ENCODE peak calls at places on chromosomes 13 and 19, in seven cellular contexts. One of them, this sample, is unnamed.
A peak's percentile ranks its signal among the peaks of the same experiment; 100 is the strongest.

GRCh38 chr13:95137096-95137495 is 164.2 kb downstream of the ABCC4 start:
- DNase-seq in cardiac muscle cell: no peak
- DNase-seq in left ventricle myocardium inferior: no peak
- DNase-seq in gastrocnemius medialis: no peak
- DNase-seq in lower lobe of right lung: no peak
- DNase-seq in psoas muscle: no peak
- DNase-seq in OCI-LY7: no peak
- DNase-seq in this sample: no peak

GRCh38 chr13:85675508-85675907 is 123.7 kb downstream of the SLITRK6 start:
- DNase-seq in left ventricle myocardium inferior: no peak
- DNase-seq in cardiac muscle cell: no peak
- DNase-seq in psoas muscle: no peak
- DNase-seq in OCI-LY7: no peak
- DNase-seq in gastrocnemius medialis: no peak
- DNase-seq in lower lobe of right lung: no peak
- DNase-seq in this sample: no peak

GRCh38 chr13:27504541-27504940 is 54.2 kb upstream of the MTIF3 start:
- DNase-seq in left ventricle myocardium inferior: no peak
- DNase-seq in gastrocnemius medialis: no peak
- DNase-seq in psoas muscle: no peak
- DNase-seq in cardiac muscle cell: no peak
- DNase-seq in lower lobe of right lung: no peak
- DNase-seq in OCI-LY7: no peak
- DNase-seq in this sample: no peak

GRCh38 chr13:50129923-50130685 is 114.9 kb downstream of the KCNRG start:
- DNase-seq in left ventricle myocardium inferior: peak; percentile 37
- DNase-seq in gastrocnemius medialis: peak; percentile 27
- DNase-seq in lower lobe of right lung: peak; percentile 58
- DNase-seq in psoas muscle: peak; percentile 88
- DNase-seq in cardiac muscle cell: peak; percentile 61
- DNase-seq in OCI-LY7: peak; percentile 65
- DNase-seq in this sample: peak; percentile 64

GRCh38 chr13:109509154-109509905 is 277.1 kb downstream of the IRS2 start:
- DNase-seq in cardiac muscle cell: peak; percentile 55
- DNase-seq in lower lobe of right lung: no peak
- DNase-seq in left ventricle myocardium inferior: no peak
- DNase-seq in psoas muscle: no peak
- DNase-seq in gastrocnemius medialis: no peak
- DNase-seq in OCI-LY7: no peak
- DNase-seq in this sample: no peak

GRCh38 chr13:113109151-113110047 is 3.8 kb downstream of the F7 start:
- DNase-seq in psoas muscle: peak; percentile 44
- DNase-seq in cardiac muscle cell: no peak
- DNase-seq in lower lobe of right lung: peak; percentile 41
- DNase-seq in left ventricle myocardium inferior: peak; percentile 13
- DNase-seq in OCI-LY7: no peak
- DNase-seq in gastrocnemius medialis: no peak
- DNase-seq in this sample: peak; percentile 16

GRCh38 chr13:93058301-93058700 is 168.3 kb upstream of the GPC6 start:
- DNase-seq in cardiac muscle cell: no peak
- DNase-seq in gastrocnemius medialis: no peak
- DNase-seq in OCI-LY7: no peak
- DNase-seq in psoas muscle: no peak
- DNase-seq in left ventricle myocardium inferior: no peak
- DNase-seq in lower lobe of right lung: no peak
- DNase-seq in this sample: no peak

GRCh38 chr13:105642511-105642958 is 892.9 kb downstream of the EFNB2 start:
- DNase-seq in psoas muscle: no peak
- DNase-seq in lower lobe of right lung: no peak
- DNase-seq in OCI-LY7: no peak
- DNase-seq in left ventricle myocardium inferior: no peak
- DNase-seq in gastrocnemius medialis: no peak
- DNase-seq in cardiac muscle cell: no peak
- DNase-seq in this sample: no peak

GRCh38 chr13:51397262-51397933 is 55.4 kb downstream of the INTS6 start:
- DNase-seq in cardiac muscle cell: peak; percentile 59
- DNase-seq in psoas muscle: peak; percentile 51
- DNase-seq in left ventricle myocardium inferior: no peak
- DNase-seq in gastrocnemius medialis: peak; percentile 57
- DNase-seq in OCI-LY7: no peak
- DNase-seq in lower lobe of right lung: no peak
- DNase-seq in this sample: no peak

DNA sequence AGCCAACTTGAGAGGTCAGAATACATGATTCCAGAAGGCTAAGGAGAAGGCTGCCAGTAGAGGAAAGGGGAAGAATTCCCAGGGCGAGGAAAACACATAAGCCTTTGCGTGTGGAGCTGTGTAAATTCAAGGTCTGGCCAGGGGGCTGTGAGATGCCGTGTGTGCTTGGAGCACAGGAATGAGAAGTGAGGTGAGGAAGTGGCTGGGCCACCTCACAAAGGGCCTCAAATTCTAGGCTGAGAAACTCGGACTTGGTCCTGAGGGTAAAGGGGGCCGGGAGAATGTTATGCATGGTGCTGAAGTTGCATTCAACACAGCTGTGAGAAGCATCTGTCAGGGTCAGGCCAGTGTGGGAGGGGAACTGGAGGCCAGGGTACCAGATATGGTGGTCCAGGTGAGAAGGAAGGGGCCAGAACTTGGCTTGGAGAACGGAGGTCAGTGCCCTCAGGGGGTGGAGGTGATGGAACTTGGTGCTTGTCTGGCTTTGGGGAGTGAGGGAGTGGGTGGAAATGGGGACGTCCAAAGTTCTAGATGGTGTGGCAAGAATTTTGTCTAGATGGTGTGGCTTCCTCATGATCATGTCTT is 4.9 kb upstream of the ZNF580 start:
- DNase-seq in left ventricle myocardium inferior: no peak
- DNase-seq in cardiac muscle cell: no peak
- DNase-seq in gastrocnemius medialis: no peak
- DNase-seq in OCI-LY7: no peak
- DNase-seq in psoas muscle: no peak
- DNase-seq in lower lobe of right lung: no peak
- DNase-seq in this sample: peak; percentile 29
- H3K27ac ChIP-seq in left ventricle myocardium inferior: peak overlapping the region; percentile 98
- H3K27ac ChIP-seq in cardiac muscle cell: no peak overlapping the region
- H3K27ac ChIP-seq in gastrocnemius medialis: peak overlapping the region; percentile 98
- H3K27ac ChIP-seq in OCI-LY7: no peak overlapping the region
- H3K27ac ChIP-seq in psoas muscle: peak overlapping the region; percentile 99
- H3K27ac ChIP-seq in lower lobe of right lung: peak overlapping the region; percentile 99
- H3K27ac ChIP-seq in this sample: peak overlapping the region; percentile 100

DNA sequence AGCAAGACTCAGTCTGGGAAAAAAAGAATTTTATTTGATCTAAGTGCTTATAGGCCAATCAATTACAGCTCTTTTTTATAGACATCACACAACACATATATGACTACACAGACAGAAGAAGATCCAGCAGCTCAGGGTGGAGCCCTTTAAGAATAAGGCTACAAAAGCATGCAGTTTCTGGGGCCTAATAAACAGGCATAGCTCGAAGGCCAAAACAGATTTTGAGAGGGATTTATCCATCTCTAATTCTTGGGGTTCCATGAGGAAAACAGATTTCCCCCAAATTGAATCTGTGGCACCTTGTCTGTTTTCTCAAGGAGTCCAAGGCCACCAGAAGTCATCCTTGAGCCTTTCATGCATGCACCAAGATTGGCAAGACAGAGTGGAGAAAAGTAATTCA is 3.9 kb upstream of the ZNF550 start:
- DNase-seq in lower lobe of right lung: no peak
- DNase-seq in psoas muscle: no peak
- DNase-seq in cardiac muscle cell: no peak
- DNase-seq in left ventricle myocardium inferior: no peak
- DNase-seq in gastrocnemius medialis: no peak
- DNase-seq in OCI-LY7: no peak
- DNase-seq in this sample: no peak
- H3K9me3 ChIP-seq in lower lobe of right lung: peaks cover 62% of the 10 kb centered on the region
- H3K9me3 ChIP-seq in psoas muscle: peaks cover 63% of the 10 kb centered on the region
- H3K9me3 ChIP-seq in cardiac muscle cell: no peaks in the 10 kb centered on the region
- H3K9me3 ChIP-seq in left ventricle myocardium inferior: peaks cover 61% of the 10 kb centered on the region
- H3K9me3 ChIP-seq in gastrocnemius medialis: peaks cover 14% of the 10 kb centered on the region
- H3K9me3 ChIP-seq in OCI-LY7: peaks cover 60% of the 10 kb centered on the region
- H3K9me3 ChIP-seq in this sample: peaks cover 3% of the 10 kb centered on the region

GRCh38 chr19:19149402-19149801 is 11.1 kb upstream of the TMEM161A start:
- DNase-seq in psoas muscle: no peak
- DNase-seq in lower lobe of right lung: no peak
- DNase-seq in cardiac muscle cell: no peak
- DNase-seq in OCI-LY7: no peak
- DNase-seq in gastrocnemius medialis: no peak
- DNase-seq in left ventricle myocardium inferior: no peak
- DNase-seq in this sample: no peak
- H3K4me1 ChIP-seq in psoas muscle: no peaks in the 10 kb centered on the region
- H3K4me1 ChIP-seq in lower lobe of right lung: no peaks in the 10 kb centered on the region
- H3K4me1 ChIP-seq in cardiac muscle cell: no peaks in the 10 kb centered on the region
- H3K4me1 ChIP-seq in OCI-LY7: peaks cover 76% of the 10 kb centered on the region
- H3K4me1 ChIP-seq in gastrocnemius medialis: peaks cover 4% of the 10 kb centered on the region
- H3K4me1 ChIP-seq in left ventricle myocardium inferior: peaks cover 7% of the 10 kb centered on the region
- H3K4me1 ChIP-seq in this sample: no peaks in the 10 kb centered on the region

GRCh38 chr19:1849132-1849474 is 820 bp upstream of the REXO1 start:
- DNase-seq in lower lobe of right lung: no peak
- DNase-seq in OCI-LY7: no peak
- DNase-seq in cardiac muscle cell: no peak
- DNase-seq in left ventricle myocardium inferior: no peak
- DNase-seq in psoas muscle: no peak
- DNase-seq in gastrocnemius medialis: no peak
- DNase-seq in this sample: no peak
- H3K27ac ChIP-seq in lower lobe of right lung: peak overlapping the region; percentile 99
- H3K27ac ChIP-seq in OCI-LY7: peak overlapping the region; percentile 82
- H3K27ac ChIP-seq in cardiac muscle cell: no peak overlapping the region
- H3K27ac ChIP-seq in left ventricle myocardium inferior: peak overlapping the region; percentile 99
- H3K27ac ChIP-seq in psoas muscle: no peak overlapping the region
- H3K27ac ChIP-seq in gastrocnemius medialis: peak overlapping the region; percentile 99
- H3K27ac ChIP-seq in this sample: no peak overlapping the region

GRCh38 chr13:19085876-19086275 is 95.7 kb downstream of the TUBA3C start:
- DNase-seq in OCI-LY7: no peak
- DNase-seq in lower lobe of right lung: peak; percentile 28
- DNase-seq in psoas muscle: no peak
- DNase-seq in gastrocnemius medialis: no peak
- DNase-seq in left ventricle myocardium inferior: no peak
- DNase-seq in cardiac muscle cell: no peak
- DNase-seq in this sample: no peak
- H3K9me3 ChIP-seq in OCI-LY7: no peaks in the 10 kb centered on the region
- H3K9me3 ChIP-seq in lower lobe of right lung: no peaks in the 10 kb centered on the region
- H3K9me3 ChIP-seq in psoas muscle: peaks cover 10% of the 10 kb centered on the region
- H3K9me3 ChIP-seq in gastrocnemius medialis: no peaks in the 10 kb centered on the region
- H3K9me3 ChIP-seq in left ventricle myocardium inferior: peaks cover 15% of the 10 kb centered on the region
- H3K9me3 ChIP-seq in cardiac muscle cell: no peaks in the 10 kb centered on the region
- H3K9me3 ChIP-seq in this sample: no peaks in the 10 kb centered on the region

GRCh38 chr19:47179643-47180310 is 49.1 kb downstream of the SAE1 start:
- DNase-seq in OCI-LY7: no peak
- DNase-seq in lower lobe of right lung: no peak
- DNase-seq in left ventricle myocardium inferior: no peak
- DNase-seq in cardiac muscle cell: no peak
- DNase-seq in gastrocnemius medialis: no peak
- DNase-seq in psoas muscle: no peak
- DNase-seq in this sample: no peak
- H3K4me1 ChIP-seq in OCI-LY7: no peaks in the 10 kb centered on the region
- H3K4me1 ChIP-seq in lower lobe of right lung: peaks cover 26% of the 10 kb centered on the region
- H3K4me1 ChIP-seq in left ventricle myocardium inferior: peaks cover 47% of the 10 kb centered on the region
- H3K4me1 ChIP-seq in cardiac muscle cell: peaks cover 8% of the 10 kb centered on the region
- H3K4me1 ChIP-seq in gastrocnemius medialis: peaks cover 16% of the 10 kb centered on the region
- H3K4me1 ChIP-seq in psoas muscle: peaks cover 5% of the 10 kb centered on the region
- H3K4me1 ChIP-seq in this sample: peaks cover 16% of the 10 kb centered on the region

GRCh38 chr13:23701191-23701590 is 131.0 kb downstream of the TNFRSF19 start:
- DNase-seq in lower lobe of right lung: no peak
- DNase-seq in left ventricle myocardium inferior: no peak
- DNase-seq in psoas muscle: no peak
- DNase-seq in OCI-LY7: no peak
- DNase-seq in gastrocnemius medialis: no peak
- DNase-seq in cardiac muscle cell: peak; percentile 47
- DNase-seq in this sample: peak; percentile 54
- H3K27ac ChIP-seq in lower lobe of right lung: no peak overlapping the region
- H3K27ac ChIP-seq in left ventricle myocardium inferior: peak overlapping the region; percentile 82
- H3K27ac ChIP-seq in psoas muscle: peak overlapping the region; percentile 23
- H3K27ac ChIP-seq in OCI-LY7: no peak overlapping the region
- H3K27ac ChIP-seq in gastrocnemius medialis: peak overlapping the region; percentile 60
- H3K27ac ChIP-seq in cardiac muscle cell: no peak overlapping the region
- H3K27ac ChIP-seq in this sample: peak overlapping the region; percentile 89

GRCh38 chr19:54704928-54705327 is 19.3 kb upstream of the KIR3DL3 start:
- DNase-seq in OCI-LY7: no peak
- DNase-seq in left ventricle myocardium inferior: no peak
- DNase-seq in lower lobe of right lung: no peak
- DNase-seq in cardiac muscle cell: no peak
- DNase-seq in psoas muscle: no peak
- DNase-seq in gastrocnemius medialis: no peak
- DNase-seq in this sample: no peak

GRCh38 chr19:54708781-54709180 is 15.5 kb upstream of the KIR3DL3 start:
- DNase-seq in cardiac muscle cell: no peak
- DNase-seq in psoas muscle: no peak
- DNase-seq in OCI-LY7: no peak
- DNase-seq in lower lobe of right lung: no peak
- DNase-seq in gastrocnemius medialis: no peak
- DNase-seq in left ventricle myocardium inferior: no peak
- DNase-seq in this sample: no peak

GRCh38 chr19:54707932-54708331 is 16.3 kb upstream of the KIR3DL3 start:
- DNase-seq in OCI-LY7: peak; percentile 9
- DNase-seq in lower lobe of right lung: no peak
- DNase-seq in gastrocnemius medialis: no peak
- DNase-seq in left ventricle myocardium inferior: no peak
- DNase-seq in psoas muscle: no peak
- DNase-seq in cardiac muscle cell: no peak
- DNase-seq in this sample: no peak
- H3K9me3 ChIP-seq in OCI-LY7: no peaks in the 10 kb centered on the region
- H3K9me3 ChIP-seq in lower lobe of right lung: no peaks in the 10 kb centered on the region
- H3K9me3 ChIP-seq in gastrocnemius medialis: no peaks in the 10 kb centered on the region
- H3K9me3 ChIP-seq in left ventricle myocardium inferior: no peaks in the 10 kb centered on the region
- H3K9me3 ChIP-seq in psoas muscle: no peaks in the 10 kb centered on the region
- H3K9me3 ChIP-seq in cardiac muscle cell: no peaks in the 10 kb centered on the region
- H3K9me3 ChIP-seq in this sample: no peaks in the 10 kb centered on the region

DNA sequence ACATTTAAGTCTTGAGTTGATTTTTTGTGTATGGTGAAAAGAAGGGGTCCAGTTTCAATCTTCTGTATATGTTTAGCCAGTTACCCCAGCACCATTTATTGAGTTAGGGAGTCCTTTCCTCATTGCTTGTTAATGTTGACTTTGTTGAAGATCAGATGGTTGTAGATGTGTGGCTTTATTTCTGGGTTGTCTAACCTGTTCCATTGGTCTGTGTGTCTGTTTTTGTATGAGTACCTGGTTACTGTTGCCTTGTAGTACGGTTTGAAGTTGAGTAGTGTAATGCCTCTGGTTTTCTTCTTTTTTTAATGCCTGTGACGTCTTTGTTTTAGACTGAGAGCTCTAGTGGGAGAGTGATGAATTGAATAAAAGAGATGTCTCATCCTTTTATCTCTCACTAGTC is 83.2 kb downstream of the NBEA start:
- DNase-seq in psoas muscle: no peak
- DNase-seq in left ventricle myocardium inferior: no peak
- DNase-seq in cardiac muscle cell: no peak
- DNase-seq in lower lobe of right lung: no peak
- DNase-seq in OCI-LY7: no peak
- DNase-seq in gastrocnemius medialis: no peak
- DNase-seq in this sample: no peak
- H3K4me1 ChIP-seq in psoas muscle: no peaks in the 10 kb centered on the region
- H3K4me1 ChIP-seq in left ventricle myocardium inferior: peaks cover 11% of the 10 kb centered on the region
- H3K4me1 ChIP-seq in cardiac muscle cell: no peaks in the 10 kb centered on the region
- H3K4me1 ChIP-seq in lower lobe of right lung: no peaks in the 10 kb centered on the region
- H3K4me1 ChIP-seq in OCI-LY7: no peaks in the 10 kb centered on the region
- H3K4me1 ChIP-seq in gastrocnemius medialis: no peaks in the 10 kb centered on the region
- H3K4me1 ChIP-seq in this sample: no peaks in the 10 kb centered on the region

GRCh38 chr19:7550987-7551761 is 15.7 kb downstream of the PNPLA6 start:
- DNase-seq in left ventricle myocardium inferior: peak; percentile 62
- DNase-seq in OCI-LY7: peak; percentile 49
- DNase-seq in psoas muscle: peak; percentile 90
- DNase-seq in cardiac muscle cell: peak; percentile 83
- DNase-seq in lower lobe of right lung: peak; percentile 88
- DNase-seq in gastrocnemius medialis: peak; percentile 59
- DNase-seq in this sample: peak; percentile 83
- H3K27ac ChIP-seq in left ventricle myocardium inferior: peak overlapping the region; percentile 46
- H3K27ac ChIP-seq in OCI-LY7: no peak overlapping the region
- H3K27ac ChIP-seq in psoas muscle: no peak overlapping the region
- H3K27ac ChIP-seq in cardiac muscle cell: no peak overlapping the region
- H3K27ac ChIP-seq in lower lobe of right lung: no peak overlapping the region
- H3K27ac ChIP-seq in gastrocnemius medialis: peak overlapping the region; percentile 60
- H3K27ac ChIP-seq in this sample: no peak overlapping the region